ENCODE peak calls at places on chromosomes 7 and 10, in ten cellular contexts. A is naive thymus-derived CD4-positive, alpha-beta T cell; T is BJ; C is GM10248; G is NCI-H1092; S is stimulated activated CD8-positive, alpha-beta memory T cell treated with anti-CD3 and anti-CD28 coated beads, Interleukin-12 subunit alpha, Interleukin-12 subunit beta, amount 100 ng/mL, for 1 hour; N is GM19239; R is H7; J is HEK293T; X is NCI-H1105 treated with DMSO at 0.1 percent for 48 hours. M is an unnamed sample.

GRCh38 chr10:17227367-17228080 is 517 bp upstream of the VIM start:
- DNase-seq in T (no peak), A (peak), R (no peak), J (no peak), S (no peak), C (peak), G (no peak), N (no peak), X (no peak), M (no peak)

GRCh38 chr7:46630031-46630430 is 709.0 kb upstream of the IGFBP3 start:
- DNase-seq in X (no peak), S (no peak), G (peak), T (peak), J (no peak), A (no peak), N (no peak), C (no peak), R (no peak), M (no peak)

GRCh38 chr10:3926675-3927525 is 141.9 kb upstream of the KLF6 start:
- DNase-seq in T (no peak), J (no peak), G (no peak), R (no peak), N (no peak), S (no peak), A (no peak), X (no peak), C (no peak), M (no peak)

GRCh38 chr10:102644066-102644645 is at the start of gene TRIM8:
- DNase-seq in C (peak), R (no peak), N (no peak), T (no peak), X (peak), S (peak), G (no peak), J (peak), A (peak), M (no peak)

GRCh38 chr10:86400705-86401587 is 34.4 kb upstream of the GRID1 start:
- DNase-seq in G (peak), J (peak), S (peak), T (no peak), N (no peak), X (no peak), R (peak), C (peak), A (peak), M (no peak)

GRCh38 chr10:98376485-98376884 is 38.5 kb downstream of the PYROXD2 start:
- DNase-seq in G (no peak), A (no peak), R (no peak), T (no peak), S (no peak), X (peak), J (no peak), C (no peak), N (no peak), M (no peak)

GRCh38 chr10:99930731-99931550 is 78.8 kb downstream of the DNMBP start:
- DNase-seq in X (no peak), N (no peak), R (peak), C (no peak), G (no peak), A (no peak), J (no peak), S (no peak), T (no peak), M (no peak)

GRCh38 chr7:154744226-154744860 is 258.6 kb downstream of the PAXIP1 start:
- DNase-seq in J (peak), G (peak), R (peak), X (peak), N (peak), S (no peak), T (no peak), C (peak), A (no peak), M (no peak)

GRCh38 chr7:156566812-156567549 is 73.6 kb upstream of the RNF32 start:
- DNase-seq in N (no peak), C (no peak), X (no peak), S (no peak), T (no peak), J (no peak), G (no peak), A (no peak), R (no peak), M (no peak)

GRCh38 chr7:27994639-27995038 is 186.0 kb downstream of the JAZF1 start:
- DNase-seq in R (no peak), X (peak), N (no peak), A (no peak), J (peak), G (peak), C (no peak), T (peak), S (no peak), M (peak)

GRCh38 chr10:132311338-132311939 is 3.7 kb upstream of the STK32C start:
- DNase-seq in G (no peak), N (no peak), X (no peak), A (no peak), J (no peak), T (no peak), C (no peak), R (peak), S (no peak), M (no peak)

GRCh38 chr10:98253499-98253898 is 14.5 kb downstream of the LOXL4 start:
- DNase-seq in J (no peak), G (no peak), X (no peak), T (no peak), N (no peak), S (no peak), C (no peak), A (no peak), R (no peak), M (no peak)

GRCh38 chr7:44963526-44964290 is 15.1 kb downstream of the MYO1G start:
- DNase-seq in C (no peak), X (no peak), R (peak), T (no peak), N (no peak), J (no peak), G (no peak), S (no peak), A (no peak), M (no peak)

M was measured in HS-5.